ENCODE peak calls at places on chromosomes 6 and 20, in six cellular contexts. One of them, this sample, is unnamed.

GRCh38 chr20:47326718-47327137 is 29.8 kb downstream of the ZMYND8 start:
- DNase-seq in ELR: peak; percentile 88
- DNase-seq in nephron progenitor cell: no peak
- DNase-seq in EL: peak; percentile 75
- DNase-seq in Peyer's patch: no peak
- DNase-seq in BE2C: no peak
- DNase-seq in this sample: no peak

GRCh38 chr20:38875170-38875993 is 50.8 kb upstream of the FAM83D start:
- DNase-seq in EL: no peak
- DNase-seq in ELR: no peak
- DNase-seq in BE2C: peak; percentile 90
- DNase-seq in nephron progenitor cell: no peak
- DNase-seq in Peyer's patch: peak; percentile 91
- DNase-seq in this sample: peak; percentile 18

GRCh38 chr6:112086744-112087135 is 542 bp downstream of the TUBE1 start:
- DNase-seq in EL: peak; percentile 69
- DNase-seq in Peyer's patch: no peak
- DNase-seq in ELR: peak; percentile 79
- DNase-seq in BE2C: no peak
- DNase-seq in nephron progenitor cell: no peak
- DNase-seq in this sample: no peak

GRCh38 chr6:131182991-131183425 is 47.7 kb downstream of the AKAP7 start:
- DNase-seq in ELR: peak; percentile 54
- DNase-seq in BE2C: no peak
- DNase-seq in EL: peak; percentile 14
- DNase-seq in nephron progenitor cell: peak; percentile 13
- DNase-seq in Peyer's patch: no peak
- DNase-seq in this sample: peak; percentile 18

GRCh38 chr6:148524976-148525375 is 182.3 kb downstream of the SASH1 start:
- DNase-seq in ELR: peak; percentile 95
- DNase-seq in EL: peak; percentile 87
- DNase-seq in BE2C: no peak
- DNase-seq in nephron progenitor cell: no peak
- DNase-seq in Peyer's patch: no peak
- DNase-seq in this sample: no peak

GRCh38 chr20:48697845-48698491 is 129.8 kb downstream of the PREX1 start:
- DNase-seq in EL: peak; percentile 82
- DNase-seq in ELR: peak; percentile 74
- DNase-seq in nephron progenitor cell: no peak
- DNase-seq in Peyer's patch: no peak
- DNase-seq in BE2C: peak; percentile 94
- DNase-seq in this sample: no peak

GRCh38 chr6:17214106-17214505 is 67.1 kb upstream of the RBM24 start:
- DNase-seq in BE2C: no peak
- DNase-seq in Peyer's patch: no peak
- DNase-seq in nephron progenitor cell: no peak
- DNase-seq in EL: no peak
- DNase-seq in ELR: no peak
- DNase-seq in this sample: no peak

GRCh38 chr6:134074151-134074712 is 21.8 kb upstream of the SLC2A12 start:
- DNase-seq in BE2C: no peak
- DNase-seq in EL: no peak
- DNase-seq in nephron progenitor cell: peak; percentile 9
- DNase-seq in Peyer's patch: no peak
- DNase-seq in ELR: no peak
- DNase-seq in this sample: no peak

GRCh38 chr6:94071835-94072234 is 652.5 kb upstream of the EPHA7 start:
- DNase-seq in EL: no peak
- DNase-seq in BE2C: no peak
- DNase-seq in nephron progenitor cell: no peak
- DNase-seq in ELR: no peak
- DNase-seq in Peyer's patch: no peak
- DNase-seq in this sample: no peak

GRCh38 chr20:33730946-33731692 is 677 bp upstream of the ZNF341 start:
- DNase-seq in nephron progenitor cell: no peak
- DNase-seq in EL: no peak
- DNase-seq in BE2C: no peak
- DNase-seq in Peyer's patch: no peak
- DNase-seq in ELR: no peak
- DNase-seq in this sample: no peak

GRCh38 chr6:130161627-130162404 is 60.9 kb downstream of the SAMD3 start:
- DNase-seq in BE2C: no peak
- DNase-seq in EL: no peak
- DNase-seq in nephron progenitor cell: no peak
- DNase-seq in Peyer's patch: no peak
- DNase-seq in ELR: no peak
- DNase-seq in this sample: no peak

GRCh38 chr20:44388466-44389023 is 33.0 kb downstream of the HNF4A start:
- DNase-seq in Peyer's patch: peak; percentile 29
- DNase-seq in EL: peak; percentile 82
- DNase-seq in BE2C: peak; percentile 85
- DNase-seq in nephron progenitor cell: peak; percentile 82
- DNase-seq in ELR: peak; percentile 90
- DNase-seq in this sample: no peak

GRCh38 chr6:37731888-37732287 is 34.2 kb upstream of the MDGA1 start:
- DNase-seq in ELR: no peak
- DNase-seq in BE2C: peak; percentile 57
- DNase-seq in EL: no peak
- DNase-seq in Peyer's patch: peak; percentile 40
- DNase-seq in nephron progenitor cell: no peak
- DNase-seq in this sample: no peak

GRCh38 chr6:35484921-35485392 is 11.9 kb downstream of the TEAD3 start:
- DNase-seq in nephron progenitor cell: no peak
- DNase-seq in Peyer's patch: no peak
- DNase-seq in BE2C: no peak
- DNase-seq in ELR: peak; percentile 78
- DNase-seq in EL: peak; percentile 78
- DNase-seq in this sample: no peak

GRCh38 chr6:157135691-157136090 is 187.6 kb downstream of the TMEM242 start:
- DNase-seq in nephron progenitor cell: no peak
- DNase-seq in ELR: peak; percentile 21
- DNase-seq in EL: peak; percentile 35
- DNase-seq in Peyer's patch: no peak
- DNase-seq in BE2C: no peak
- DNase-seq in this sample: no peak

GRCh38 chr20:47727170-47727880 is 58.0 kb downstream of the SULF2 start:
- DNase-seq in Peyer's patch: peak; percentile 89
- DNase-seq in BE2C: no peak
- DNase-seq in nephron progenitor cell: no peak
- DNase-seq in ELR: no peak
- DNase-seq in EL: no peak
- DNase-seq in this sample: peak; percentile 88

GRCh38 chr6:121216928-121217327 is 117.4 kb downstream of the TBC1D32 start:
- DNase-seq in BE2C: no peak
- DNase-seq in nephron progenitor cell: no peak
- DNase-seq in Peyer's patch: no peak
- DNase-seq in EL: peak; percentile 7
- DNase-seq in ELR: no peak
- DNase-seq in this sample: no peak

GRCh38 chr6:49252901-49253300 is 210.2 kb downstream of the MMUT start:
- DNase-seq in BE2C: no peak
- DNase-seq in EL: no peak
- DNase-seq in Peyer's patch: no peak
- DNase-seq in ELR: no peak
- DNase-seq in nephron progenitor cell: no peak
- DNase-seq in this sample: no peak

GRCh38 chr20:41693136-41693979 is 75.2 kb upstream of the CHD6 start:
- DNase-seq in nephron progenitor cell: peak; percentile 74
- DNase-seq in ELR: peak; percentile 92
- DNase-seq in BE2C: peak; percentile 84
- DNase-seq in Peyer's patch: peak; percentile 82
- DNase-seq in EL: peak; percentile 87
- DNase-seq in this sample: peak; percentile 85

GRCh38 chr6:7216941-7217621 is 95.9 kb downstream of the SSR1 start:
- DNase-seq in nephron progenitor cell: no peak
- DNase-seq in BE2C: no peak
- DNase-seq in EL: no peak
- DNase-seq in Peyer's patch: no peak
- DNase-seq in ELR: no peak
- DNase-seq in this sample: no peak

GRCh38 chr6:39170860-39171259 is 55.9 kb upstream of the SAYSD1 start:
- DNase-seq in nephron progenitor cell: no peak
- DNase-seq in EL: no peak
- DNase-seq in BE2C: no peak
- DNase-seq in ELR: no peak
- DNase-seq in Peyer's patch: no peak
- DNase-seq in this sample: no peak